ENCODE peak calls at places on chromosomes 12 and 14, in four cellular contexts. L, N, I and F are unnamed samples.

GRCh38 chr12:121513464-121514183 is 67.2 kb downstream of the KDM2B start:
- DNase-seq in N (no peak), L (no peak), I (peak; percentile 71), F (peak; percentile 22)

GRCh38 chr12:114438635-114439256 is 32.8 kb upstream of the TBX5 start:
- DNase-seq in I (no peak), N (no peak), L (no peak), F (no peak)

GRCh38 chr14:80275208-80275850 is 64.0 kb upstream of the DIO2 start:
- DNase-seq in I (no peak), N (no peak), L (no peak), F (peak; percentile 52)

GRCh38 chr14:73717998-73718741 is 4.0 kb upstream of the PNMA1 start:
- DNase-seq in L (no peak), I (no peak), N (no peak), F (no peak)

GRCh38 chr14:89369656-89370055 is 47.4 kb downstream of the FOXN3 start:
- DNase-seq in N (no peak), L (no peak), I (no peak), F (no peak)

GRCh38 chr14:98182385-98183055 is 1089.5 kb downstream of the BCL11B start:
- DNase-seq in I (peak; percentile 81), L (no peak), N (no peak), F (no peak)

GRCh38 chr12:105418821-105419291 is 88.4 kb downstream of the C12orf75 start:
- DNase-seq in N (no peak), L (no peak), I (no peak), F (peak; percentile 87)

GRCh38 chr12:46372852-46373302 is 304 bp upstream of the SLC38A2 start:
- DNase-seq in N (peak; percentile 73), L (no peak), I (no peak), F (no peak)

GRCh38 chr14:98130691-98131090 is 1141.3 kb downstream of the BCL11B start:
- DNase-seq in I (no peak), L (no peak), N (no peak), F (no peak)

GRCh38 chr12:109718390-109718789 is 4.8 kb downstream of the FAM222A start:
- DNase-seq in N (no peak), L (peak; percentile 64), I (no peak), F (no peak)

GRCh38 chr14:105487986-105488777 is 1.5 kb downstream of the CRIP1 start:
- DNase-seq in L (no peak), I (peak; percentile 74), N (no peak), F (no peak)

GRCh38 chr12:71626098-71626497 is 37.5 kb downstream of the ZFC3H1 start:
- DNase-seq in I (no peak), L (no peak), N (no peak), F (no peak)

GRCh38 chr14:53929871-53930685 is 26.5 kb downstream of the BMP4 start:
- DNase-seq in L (no peak), N (no peak), I (peak; percentile 70), F (peak; percentile 65)

GRCh38 chr12:24996820-24997219 is 47.9 kb upstream of the BCAT1 start:
- DNase-seq in N (no peak), I (no peak), L (no peak), F (no peak)

GRCh38 chr12:50401383-50402155 is 884 bp downstream of the LARP4 start:
- DNase-seq in I (no peak), N (no peak), L (no peak), F (peak; percentile 46)

GRCh38 chr14:23544511-23545447 is 6.8 kb downstream of the ZFHX2 start:
- DNase-seq in N (no peak), I (no peak), L (no peak), F (no peak)

GRCh38 chr14:75242546-75243273 is 35.9 kb upstream of the FOS start:
- DNase-seq in N (peak; percentile 80), I (no peak), L (no peak), F (peak; percentile 38)

GRCh38 chr12:87758271-87758670 is 270.9 kb downstream of the C12orf50 start:
- DNase-seq in N (no peak), I (no peak), L (no peak), F (no peak)

GRCh38 chr14:104881369-104881979 is 16.4 kb downstream of the CEP170B start:
- DNase-seq in N (no peak), I (no peak), L (no peak), F (no peak)

GRCh38 chr14:61438860-61439765 is 117.7 kb downstream of the PRKCH start:
- DNase-seq in I (peak; percentile 74), L (no peak), N (no peak), F (peak; percentile 64)

GRCh38 chr12:12004524-12004923 is 66.2 kb upstream of the BCL2L14 start:
- DNase-seq in N (no peak), L (no peak), I (no peak), F (no peak)

GRCh38 chr14:30162066-30162465 is 234.4 kb upstream of the PRKD1 start:
- DNase-seq in N (no peak), L (no peak), I (no peak), F (no peak)

GRCh38 chr14:100417466-100417865 is 94.3 kb downstream of the SLC25A47 start:
- DNase-seq in L (peak; percentile 60), N (no peak), I (peak; percentile 52), F (peak; percentile 93)

GRCh38 chr12:16437281-16437816 is 89.9 kb downstream of the MGST1 start:
- DNase-seq in L (no peak), N (no peak), I (no peak), F (no peak)

GRCh38 chr14:34059037-34059924 is 108.4 kb upstream of the EGLN3 start:
- DNase-seq in N (no peak), I (no peak), L (no peak), F (peak; percentile 15)

GRCh38 chr12:117439531-117440001 is 78.1 kb upstream of the NOS1 start:
- DNase-seq in I (no peak), L (no peak), N (no peak), F (no peak)

GRCh38 chr12:5556033-5556614 is 124.2 kb downstream of the NTF3 start:
- DNase-seq in N (no peak), L (peak; percentile 18), I (no peak), F (no peak)

GRCh38 chr14:64060648-64061096 is 207.9 kb downstream of the SYNE2 start:
- DNase-seq in I (no peak), N (no peak), L (peak; percentile 28), F (peak; percentile 40)

GRCh38 chr12:56190695-56191155 is 1.4 kb upstream of the SMARCC2 start:
- DNase-seq in I (no peak), L (peak; percentile 8), N (no peak), F (peak; percentile 14)

GRCh38 chr14:29321646-29322045 is 555.1 kb downstream of the FOXG1 start:
- DNase-seq in L (no peak), N (no peak), I (no peak), F (peak; percentile 77)